ENCODE peak calls at places on chromosome 10, in five cellular contexts. X is HepG2, L is SK-N-SH, P is K562, Z is GM12878. N is an unnamed sample.

GRCh38 chr10:116707981-116708380 is 34.4 kb downstream of the HSPA12A start:
- DNase-seq in X (no peak), L (no peak), P (no peak), Z (no peak), N (no peak)

GRCh38 chr10:52889611-52890010 is 117.0 kb upstream of the MBL2 start:
- DNase-seq in X (no peak), L (no peak), P (no peak), Z (no peak), N (no peak)

GRCh38 chr10:83536426-83536825 is 602.9 kb upstream of the GHITM start:
- DNase-seq in X (no peak), L (no peak), P (no peak), Z (no peak), N (no peak)

GRCh38 chr10:89861584-89862287 is 160.3 kb downstream of the KIF20B start:
- DNase-seq in X (no peak), L (no peak), P (no peak), Z (no peak), N (no peak)

GRCh38 chr10:78462728-78463228 is 429.1 kb downstream of the RPS24 start:
- DNase-seq in X (no peak), L (no peak), P (no peak), Z (no peak), N (no peak)

GRCh38 chr10:120022357-120022756 is 129.8 kb downstream of the SEC23IP start:
- DNase-seq in X (no peak), L (no peak), P (no peak), Z (no peak), N (no peak)

GRCh38 chr10:77325233-77325537 is 312.4 kb downstream of the KCNMA1 start:
- DNase-seq in X (no peak), L (no peak), P (no peak), Z (no peak), N (no peak)

GRCh38 chr10:75195035-75195763 is 15.4 kb upstream of the VDAC2 start:
- DNase-seq in X (no peak), L (no peak), P (no peak), Z (no peak), N (no peak)

GRCh38 chr10:24806262-24806661 is 82.6 kb upstream of the ARHGAP21 start:
- DNase-seq in X (no peak), L (no peak), P (no peak), Z (no peak), N (no peak)

GRCh38 chr10:49610735-49611165 is 640 bp downstream of the SLC18A3 start:
- DNase-seq in X (no peak), L (peak; percentile 78), P (no peak), Z (no peak), N (no peak)

GRCh38 chr10:118504044-118504944 is 91.2 kb downstream of the PRLHR start:
- DNase-seq in X (no peak), L (no peak), P (peak; percentile 41), Z (no peak), N (peak; percentile 19)

GRCh38 chr10:80669485-80669884 is 131.8 kb downstream of the SH2D4B start:
- DNase-seq in X (no peak), L (no peak), P (no peak), Z (no peak), N (no peak)

GRCh38 chr10:103969436-103969835 is 2.5 kb downstream of the SLK start:
- DNase-seq in X (no peak), L (no peak), P (no peak), Z (no peak), N (no peak)

GRCh38 chr10:78763651-78764395 is 304.9 kb upstream of the ZMIZ1 start:
- DNase-seq in X (no peak), L (no peak), P (no peak), Z (no peak), N (no peak)

GRCh38 chr10:31816318-31816717 is 112.3 kb downstream of the ARHGAP12 start:
- DNase-seq in X (peak; percentile 28), L (no peak), P (no peak), Z (no peak), N (no peak)

GRCh38 chr10:56715262-56715661 is 354.2 kb upstream of the ZWINT start:
- DNase-seq in X (no peak), L (no peak), P (no peak), Z (no peak), N (no peak)

GRCh38 chr10:114573330-114574045 is 84.6 kb downstream of the ABLIM1 start:
- DNase-seq in X (no peak), L (no peak), P (no peak), Z (no peak), N (no peak)

GRCh38 chr10:7130191-7130911 is 280.5 kb downstream of the SFMBT2 start:
- DNase-seq in X (no peak), L (no peak), P (no peak), Z (no peak), N (no peak)

GRCh38 chr10:123287594-123288247 is 133.5 kb downstream of the BUB3 start:
- DNase-seq in X (no peak), L (peak; percentile 79), P (no peak), Z (no peak), N (no peak)

GRCh38 chr10:76868088-76868949 is 769.3 kb downstream of the KCNMA1 start:
- DNase-seq in X (no peak), L (peak; percentile 24), P (no peak), Z (no peak), N (no peak)

GRCh38 chr10:61733358-61733940 is 70.7 kb downstream of the CABCOCO1 start:
- DNase-seq in X (peak; percentile 33), L (peak; percentile 29), P (peak; percentile 29), Z (no peak), N (peak; percentile 45)

GRCh38 chr10:132521466-132522102 is 16.0 kb upstream of the INPP5A start:
- DNase-seq in X (no peak), L (no peak), P (no peak), Z (no peak), N (no peak)

GRCh38 chr10:31075434-31075833 is 43.8 kb upstream of the ZNF438 start:
- DNase-seq in X (no peak), L (no peak), P (no peak), Z (no peak), N (no peak)

GRCh38 chr10:116783011-116783655 is 40.8 kb upstream of the HSPA12A start:
- DNase-seq in X (no peak), L (no peak), P (no peak), Z (no peak), N (no peak)

GRCh38 chr10:62658516-62658915 is 146.0 kb upstream of the ADO start:
- DNase-seq in X (no peak), L (no peak), P (no peak), Z (no peak), N (no peak)

GRCh38 chr10:18618995-18619394 is 32.4 kb downstream of the NSUN6 start:
- DNase-seq in X (no peak), L (no peak), P (no peak), Z (no peak), N (no peak)

GRCh38 chr10:44330431-44330830 is 54.5 kb downstream of the CXCL12 start:
- DNase-seq in X (no peak), L (no peak), P (no peak), Z (no peak), N (no peak)

GRCh38 chr10:8498881-8499280 is 444.4 kb downstream of the GATA3 start:
- DNase-seq in X (no peak), L (no peak), P (no peak), Z (no peak), N (no peak)

GRCh38 chr10:131311661-131312260 is at the start of gene TCERG1L:
- DNase-seq in X (no peak), L (peak; percentile 88), P (no peak), Z (no peak), N (no peak)

GRCh38 chr10:76874151-76874550 is 763.5 kb downstream of the KCNMA1 start:
- DNase-seq in X (no peak), L (no peak), P (no peak), Z (no peak), N (no peak)

GRCh38 chr10:24435374-24435773 is 226.4 kb downstream of the KIAA1217 start:
- DNase-seq in X (no peak), L (no peak), P (no peak), Z (no peak), N (no peak)

GRCh38 chr10:73940634-73941221 is 29.8 kb downstream of the PLAU start:
- DNase-seq in X (peak; percentile 32), L (peak; percentile 91), P (peak; percentile 96), Z (no peak), N (peak; percentile 84)

GRCh38 chr10:38127812-38128211 is 33.7 kb downstream of the ZNF37A start:
- DNase-seq in X (no peak), L (no peak), P (no peak), Z (no peak), N (no peak)

DNA sequence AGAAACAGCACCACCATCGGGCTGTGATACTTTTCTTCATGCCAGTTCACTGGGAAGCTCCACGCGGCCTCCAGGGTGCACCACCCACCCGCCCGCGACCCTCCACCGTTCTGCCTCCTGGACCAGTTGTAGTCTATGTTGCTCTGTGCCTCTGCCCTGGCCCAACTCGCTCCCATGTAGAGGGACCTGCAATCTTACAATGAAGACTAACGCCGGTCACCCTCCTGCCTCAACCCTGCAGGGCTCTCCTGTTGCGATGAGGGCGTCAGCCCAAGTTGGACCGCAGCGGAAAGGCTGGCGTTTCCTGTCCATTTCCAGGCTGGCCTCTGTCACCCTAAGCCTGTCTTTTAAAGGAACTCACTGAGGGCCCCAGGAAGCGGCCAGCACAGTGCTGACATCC is 34.9 kb downstream of the IL15RA start:
- DNase-seq in X (no peak), L (no peak), P (no peak), Z (no peak), N (no peak)
- TF ChIP-seq FOXM1 in X (no peak), L (no peak), P (no peak), Z (no peak), N (no peak)

DNA sequence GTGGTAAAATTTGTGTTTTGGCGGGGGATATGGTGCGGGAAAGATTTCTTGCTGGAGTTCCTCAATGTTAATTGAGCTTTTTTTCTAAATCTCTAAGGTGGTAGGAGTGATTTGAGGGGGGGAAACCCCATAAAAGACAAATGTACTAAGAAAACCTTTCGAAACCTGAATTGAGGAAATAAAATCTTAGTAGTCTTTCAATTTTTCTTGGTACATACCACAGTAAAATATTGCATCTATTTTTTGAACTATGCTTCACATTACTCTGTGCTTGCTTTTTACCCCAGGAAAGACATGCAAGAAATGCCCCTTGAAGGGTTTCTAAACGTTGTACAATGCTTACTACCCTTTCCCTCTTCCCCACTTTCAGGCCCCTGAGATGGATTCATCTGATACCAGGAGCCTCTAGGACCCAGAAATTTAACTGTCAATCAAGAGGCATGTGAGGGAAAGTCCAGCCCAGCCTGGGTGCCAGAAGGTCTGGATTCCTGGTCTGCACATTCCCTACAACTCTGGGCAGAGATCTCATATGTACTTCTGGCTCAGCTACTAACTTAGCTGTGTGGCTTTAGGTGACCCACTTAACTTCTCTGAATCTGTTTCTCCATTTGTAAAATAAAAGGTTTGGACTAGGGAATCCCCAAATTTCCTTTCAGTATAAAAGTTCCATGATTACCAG is 5.8 kb upstream of the PDCD4 start:
- DNase-seq in X (no peak), L (no peak), P (no peak), Z (no peak), N (no peak)
- TF ChIP-seq FOXM1 in X (no peak), L (no peak), P (no peak), Z (peak; percentile 18), N (no peak)

GRCh38 chr10:72265925-72266865 is 7.5 kb upstream of the DDIT4 start:
- DNase-seq in X (no peak), L (no peak), P (peak; percentile 39), Z (no peak), N (no peak)
- TF ChIP-seq FOXM1 in X (no peak), L (no peak), P (peak; percentile 13), Z (no peak), N (no peak)

DNA sequence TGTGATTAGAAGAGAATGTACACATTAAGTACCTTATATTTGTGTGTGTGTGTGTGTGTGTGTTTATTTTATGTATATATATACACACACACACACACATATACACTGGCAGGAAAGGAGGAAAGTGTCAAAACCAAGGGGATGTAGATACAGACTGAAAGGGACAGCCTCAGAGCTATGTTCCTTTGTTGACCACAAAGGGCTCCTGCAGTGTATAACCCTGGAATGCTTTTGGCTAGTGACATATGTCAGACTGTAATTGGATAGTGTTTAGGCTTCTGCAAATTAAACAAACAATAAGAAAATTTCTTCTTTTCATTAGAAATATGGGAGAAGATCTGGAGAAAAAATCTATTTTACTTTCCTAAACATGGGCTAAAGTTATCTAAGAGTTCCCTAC is 15.9 kb downstream of the GBF1 start:
- DNase-seq in X (no peak), L (no peak), P (no peak), Z (no peak), N (no peak)
- TF ChIP-seq FOXM1 in X (no peak), L (no peak), P (no peak), Z (no peak), N (no peak)